ENCODE peak calls at places on chromosomes 3 and 15, in six cellular contexts. X is IMR-90, W is H1, L is mesenchymal stem cell, U is neuronal stem cell, M is trophoblast cell. Z is an unnamed sample.

GRCh38 chr15:38148476-38148875 is 104.2 kb upstream of the SPRED1 start:
- DNase-seq in X (no peak), W (no peak), L (peak), U (no peak), M (no peak), Z (no peak)

GRCh38 chr15:93974804-93975481 is 256.4 kb upstream of the MCTP2 start:
- DNase-seq in X (peak), W (peak), L (no peak), U (peak), M (peak), Z (peak)

GRCh38 chr15:57220220-57220619 is 156.1 kb upstream of the CGNL1 start:
- DNase-seq in X (peak), W (no peak), L (peak), U (no peak), M (no peak), Z (no peak)

GRCh38 chr15:75694241-75695182 is 18.1 kb downstream of the CSPG4 start:
- DNase-seq in X (peak), W (no peak), L (peak), U (no peak), M (peak), Z (peak)

GRCh38 chr3:126133606-126134005 is 46.8 kb downstream of the ALDH1L1 start:
- DNase-seq in X (no peak), W (no peak), L (no peak), U (no peak), M (no peak), Z (peak)

GRCh38 chr15:43285609-43286037 is 18.9 kb upstream of the TGM5 start:
- DNase-seq in X (peak), W (no peak), L (peak), U (peak), M (peak), Z (no peak)

GRCh38 chr3:131454501-131454900 is 48.3 kb downstream of the MRPL3 start:
- DNase-seq in X (peak), W (no peak), L (peak), U (no peak), M (no peak), Z (no peak)

GRCh38 chr3:183295211-183295610 is 42.2 kb downstream of the B3GNT5 start:
- DNase-seq in X (peak), W (no peak), L (peak), U (no peak), M (peak), Z (no peak)

GRCh38 chr3:178205750-178206149 is 330.5 kb upstream of the KCNMB2 start:
- DNase-seq in X (peak), W (no peak), L (no peak), U (no peak), M (no peak), Z (no peak)

GRCh38 chr3:41522620-41523019 is 323.3 kb downstream of the CTNNB1 start:
- DNase-seq in X (no peak), W (no peak), L (no peak), U (no peak), M (no peak), Z (no peak)

GRCh38 chr15:45498701-45499100 is 23.9 kb downstream of the SLC30A4 start:
- DNase-seq in X (no peak), W (no peak), L (no peak), U (no peak), M (no peak), Z (no peak)

GRCh38 chr15:89383635-89384604 is 49.3 kb upstream of the POLG start:
- DNase-seq in X (peak), W (no peak), L (peak), U (no peak), M (no peak), Z (peak)

GRCh38 chr3:183576487-183577107 is 21.1 kb upstream of the KLHL6 start:
- DNase-seq in X (no peak), W (no peak), L (peak), U (no peak), M (no peak), Z (no peak)

GRCh38 chr15:45169608-45170480 is 17.9 kb downstream of the SHF start:
- DNase-seq in X (no peak), W (no peak), L (no peak), U (no peak), M (no peak), Z (peak)

GRCh38 chr3:9168230-9168629 is 81.2 kb downstream of the SRGAP3 start:
- DNase-seq in X (no peak), W (no peak), L (no peak), U (no peak), M (no peak), Z (peak)

GRCh38 chr3:38163117-38163870 is 2.0 kb upstream of the OXSR1 start:
- DNase-seq in X (no peak), W (no peak), L (peak), U (no peak), M (no peak), Z (peak)

GRCh38 chr3:148309390-148310035 is 388.2 kb upstream of the AGTR1 start:
- DNase-seq in X (peak), W (no peak), L (peak), U (peak), M (no peak), Z (peak)

GRCh38 chr15:47326506-47326905 is 390.8 kb upstream of the SEMA6D start:
- DNase-seq in X (no peak), W (no peak), L (peak), U (no peak), M (no peak), Z (no peak)

GRCh38 chr3:58696093-58696492 is 29.5 kb upstream of the FAM3D start:
- DNase-seq in X (no peak), W (no peak), L (no peak), U (no peak), M (no peak), Z (no peak)

GRCh38 chr3:150248116-150248864 is 159.8 kb upstream of the TSC22D2 start:
- DNase-seq in X (peak), W (no peak), L (peak), U (no peak), M (no peak), Z (no peak)

GRCh38 chr15:37100109-37100873 is at the start of gene MEIS2:
- DNase-seq in X (peak), W (no peak), L (peak), U (peak), M (peak), Z (peak)

GRCh38 chr15:94253742-94254141 is 22.4 kb downstream of the MCTP2 start:
- DNase-seq in X (no peak), W (no peak), L (no peak), U (no peak), M (no peak), Z (no peak)

GRCh38 chr3:16490062-16490641 is 23.3 kb downstream of the RFTN1 start:
- DNase-seq in X (no peak), W (no peak), L (peak), U (no peak), M (no peak), Z (no peak)

GRCh38 chr15:52112203-52112750 is 298 bp downstream of the BCL2L10 start:
- DNase-seq in X (no peak), W (no peak), L (no peak), U (no peak), M (no peak), Z (peak)

GRCh38 chr15:90075420-90076289 is 26.6 kb downstream of the IDH2 start:
- DNase-seq in X (no peak), W (no peak), L (no peak), U (no peak), M (peak), Z (peak)

GRCh38 chr3:61983479-61983878 is 389.9 kb downstream of the FEZF2 start:
- DNase-seq in X (peak), W (no peak), L (no peak), U (no peak), M (no peak), Z (no peak)

GRCh38 chr3:118802325-118803095 is 232.1 kb downstream of the IGSF11 start:
- DNase-seq in X (no peak), W (no peak), L (no peak), U (no peak), M (no peak), Z (no peak)

GRCh38 chr3:164332856-164333802 is 745.2 kb downstream of the SI start:
- DNase-seq in X (no peak), W (peak), L (peak), U (peak), M (no peak), Z (peak)

GRCh38 chr3:81749285-81749684 is 12.2 kb downstream of the GBE1 start:
- DNase-seq in X (peak), W (no peak), L (no peak), U (no peak), M (no peak), Z (no peak)

GRCh38 chr15:70059476-70060213 is 38.1 kb downstream of the TLE3 start:
- DNase-seq in X (no peak), W (no peak), L (no peak), U (no peak), M (no peak), Z (no peak)

GRCh38 chr15:70061086-70061370 is 36.7 kb downstream of the TLE3 start:
- DNase-seq in X (no peak), W (no peak), L (no peak), U (no peak), M (no peak), Z (no peak)

GRCh38 chr15:70058642-70059360 is 38.9 kb downstream of the TLE3 start:
- DNase-seq in X (no peak), W (no peak), L (no peak), U (no peak), M (no peak), Z (no peak)

GRCh38 chr15:70061696-70062270 is 35.9 kb downstream of the TLE3 start:
- DNase-seq in X (no peak), W (no peak), L (no peak), U (no peak), M (no peak), Z (no peak)

GRCh38 chr15:70060214-70061085 is 37.3 kb downstream of the TLE3 start:
- DNase-seq in X (no peak), W (no peak), L (no peak), U (no peak), M (no peak), Z (no peak)
- H3K18ac ChIP-seq in X (no peak), W (no peak), L (no peak), U (no peak), M (no peak), Z (no peak)

DNA sequence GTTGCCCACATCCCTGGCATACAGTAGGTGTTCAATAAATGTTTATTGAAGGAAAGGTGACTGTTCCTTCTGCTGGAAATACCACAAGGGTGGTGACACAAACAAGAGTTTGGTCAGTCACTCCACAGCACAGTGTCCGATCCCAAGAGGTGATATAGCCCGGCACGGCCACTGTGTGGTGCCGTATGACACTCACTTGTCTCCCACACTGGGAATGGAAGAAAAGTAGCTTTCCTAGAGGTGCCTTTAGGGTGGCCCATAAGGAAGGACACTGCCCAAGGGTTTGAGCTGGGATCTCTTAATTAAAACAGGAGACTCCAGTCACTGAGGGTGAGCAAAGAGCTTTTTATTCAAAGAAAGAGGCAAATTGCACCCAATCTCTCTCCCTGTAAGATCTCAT is 40.5 kb downstream of the TGM4 start:
- DNase-seq in X (no peak), W (no peak), L (no peak), U (no peak), M (no peak), Z (no peak)
- H3K14ac ChIP-seq in X (no peak), W (no peak), L (no peak), U (no peak), M (no peak), Z (no peak)

GRCh38 chr3:27046346-27046745 is 322.8 kb downstream of the NEK10 start:
- DNase-seq in X (no peak), W (no peak), L (no peak), U (no peak), M (no peak), Z (no peak)

GRCh38 chr3:27040674-27041073 is 328.5 kb downstream of the NEK10 start:
- DNase-seq in X (no peak), W (no peak), L (no peak), U (no peak), M (no peak), Z (no peak)

GRCh38 chr3:27044926-27045481 is 324.2 kb downstream of the NEK10 start:
- DNase-seq in X (no peak), W (no peak), L (no peak), U (no peak), M (no peak), Z (no peak)

GRCh38 chr3:27043328-27043956 is 325.7 kb downstream of the NEK10 start:
- DNase-seq in X (no peak), W (no peak), L (no peak), U (no peak), M (no peak), Z (no peak)
- H4K8ac ChIP-seq in X (no peak), W (no peak), L (no peak), U (no peak), M (no peak), Z (no peak)

GRCh38 chr15:85514413-85514812 is 134.0 kb downstream of the AKAP13 start:
- DNase-seq in X (no peak), W (no peak), L (no peak), U (no peak), M (no peak), Z (no peak)
- H3K18ac ChIP-seq in X (no peak), W (no peak), L (no peak), U (no peak), M (no peak), Z (no peak)

GRCh38 chr3:128499724-128500275 is 6.8 kb upstream of the GATA2 start:
- DNase-seq in X (no peak), W (no peak), L (no peak), U (no peak), M (peak), Z (no peak)
- H3K14ac ChIP-seq in X (no peak), W (no peak), L (no peak), U (no peak), M (no peak), Z (no peak)

DNA sequence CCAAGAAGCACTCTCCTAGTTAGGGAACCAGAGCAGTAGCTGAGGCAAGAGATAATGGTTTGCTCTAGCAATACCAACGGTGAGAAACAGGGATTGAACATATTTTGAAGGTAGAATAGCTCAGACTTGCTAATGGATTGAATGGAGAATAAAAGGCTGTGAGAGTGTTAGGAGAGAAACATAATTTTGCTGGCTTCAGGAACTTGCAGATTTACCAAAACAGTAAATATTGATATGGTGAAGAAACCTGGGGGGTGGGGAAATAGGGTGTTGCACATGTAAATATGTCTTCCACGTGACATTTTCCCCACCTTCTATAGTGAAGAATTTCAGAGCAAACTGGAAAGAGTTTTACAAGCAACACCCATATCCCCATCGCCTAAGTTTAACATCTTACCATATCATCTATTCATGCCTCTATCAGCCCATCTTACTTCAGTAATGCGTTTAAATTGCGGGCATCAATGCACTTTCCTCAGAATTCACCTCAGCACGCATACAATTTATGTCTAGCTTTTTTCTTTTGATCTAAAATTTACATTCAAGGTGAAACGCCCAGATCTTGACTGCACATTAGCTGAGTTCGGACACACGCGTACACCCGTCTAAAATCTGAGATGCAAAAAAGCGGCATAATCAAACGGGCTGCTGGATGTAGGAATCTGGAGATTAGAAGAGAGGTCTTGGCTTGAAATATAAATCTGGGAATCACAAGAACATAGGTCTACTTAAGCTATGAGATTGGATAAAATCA is 902 bp upstream of the NR1D2 start:
- DNase-seq in X (no peak), W (no peak), L (no peak), U (peak), M (no peak), Z (no peak)
- H4K8ac ChIP-seq in X (no peak), W (no peak), L (no peak), U (no peak), M (no peak), Z (no peak)

GRCh38 chr3:14847613-14848541 is 29.1 kb downstream of the FGD5 start:
- DNase-seq in X (no peak), W (peak), L (no peak), U (no peak), M (no peak), Z (peak)
- H3K18ac ChIP-seq in X (no peak), W (peak), L (peak), U (peak), M (peak), Z (peak)

Z was measured in H9.